ENCODE peak calls at places on chromosomes 1 and 21, in seven cellular contexts. V is cardiac muscle cell; G is AG04450; Q is effector memory CD4-positive, alpha-beta T cell; C is HepG2; D is CD4-positive, alpha-beta T cell; I is tibial artery. P is an unnamed sample.

GRCh38 chr21:42649122-42650032 is 4.0 kb upstream of the PDE9A start:
- DNase-seq in C (no peak), I (no peak), V (no peak), Q (no peak), D (no peak), G (no peak), P (peak)

GRCh38 chr1:172350781-172351180 is 69.7 kb upstream of the C1orf105 start:
- DNase-seq in V (no peak), Q (no peak), C (no peak), D (no peak), I (no peak), G (no peak), P (no peak)

GRCh38 chr1:53377438-53377841 is 49.6 kb upstream of the LRP8 start:
- DNase-seq in G (no peak), Q (no peak), V (peak), I (peak), D (no peak), C (no peak), P (no peak)

GRCh38 chr1:17258116-17258757 is 9.3 kb downstream of the PADI3 start:
- DNase-seq in I (no peak), C (no peak), G (no peak), V (no peak), D (no peak), Q (no peak), P (no peak)

GRCh38 chr1:248834343-248834940 is 3.6 kb upstream of the ZNF672 start:
- DNase-seq in V (no peak), Q (no peak), I (no peak), C (no peak), D (no peak), G (no peak), P (no peak)

GRCh38 chr1:27405074-27405473 is 12.7 kb downstream of the GPR3 start:
- DNase-seq in C (no peak), I (no peak), Q (no peak), G (no peak), V (peak), D (no peak), P (peak)

GRCh38 chr1:67314696-67315095 is 7.0 kb downstream of the IL12RB2 start:
- DNase-seq in C (no peak), V (no peak), D (no peak), Q (no peak), I (no peak), G (no peak), P (no peak)

GRCh38 chr1:154742586-154742985 is 127.5 kb downstream of the KCNN3 start:
- DNase-seq in D (no peak), V (no peak), C (no peak), I (no peak), Q (no peak), G (no peak), P (no peak)

GRCh38 chr1:151113877-151114276 is 32.6 kb downstream of the SEMA6C start:
- DNase-seq in Q (no peak), V (no peak), C (no peak), G (no peak), I (no peak), D (no peak), P (no peak)

GRCh38 chr1:54199151-54199764 is 572 bp downstream of the CYB5RL start:
- DNase-seq in I (no peak), G (no peak), C (peak), V (no peak), D (no peak), Q (no peak), P (no peak)

GRCh38 chr1:169271094-169271493 is 96.5 kb downstream of the NME7 start:
- DNase-seq in Q (no peak), D (no peak), G (no peak), C (no peak), I (no peak), V (no peak), P (no peak)

GRCh38 chr1:26768755-26769154 is 19.0 kb upstream of the PIGV start:
- DNase-seq in C (no peak), Q (no peak), V (no peak), D (no peak), I (no peak), G (no peak), P (no peak)

GRCh38 chr21:45590246-45590725 is 48.0 kb upstream of the SLC19A1 start:
- DNase-seq in G (no peak), Q (peak), I (peak), V (peak), C (no peak), D (peak), P (peak)

GRCh38 chr21:31194510-31195293 is 149.4 kb downstream of the TIAM1 start:
- DNase-seq in G (no peak), C (no peak), D (no peak), V (no peak), Q (no peak), I (no peak), P (no peak)

GRCh38 chr1:11592752-11593151 is 61.5 kb downstream of the FBXO2 start:
- DNase-seq in I (no peak), D (no peak), V (no peak), G (no peak), C (no peak), Q (no peak), P (no peak)

GRCh38 chr1:231376875-231377549 is 38.9 kb downstream of the SPRTN start:
- DNase-seq in D (no peak), I (no peak), Q (no peak), G (no peak), C (no peak), V (no peak), P (no peak)

GRCh38 chr1:28718601-28719331 is 18.0 kb upstream of the YTHDF2 start:
- DNase-seq in V (no peak), Q (no peak), G (peak), D (no peak), C (no peak), I (no peak), P (no peak)

GRCh38 chr1:222394224-222394623 is 153.7 kb downstream of the HHIPL2 start:
- DNase-seq in V (no peak), G (no peak), I (no peak), D (no peak), C (no peak), Q (no peak), P (no peak)

GRCh38 chr1:173056355-173056754 is 5.6 kb upstream of the TNFSF18 start:
- DNase-seq in D (no peak), Q (no peak), G (no peak), I (no peak), V (no peak), C (no peak), P (no peak)

GRCh38 chr1:217472915-217473314 is 158.0 kb downstream of the GPATCH2 start:
- DNase-seq in Q (no peak), D (no peak), G (no peak), V (no peak), C (no peak), I (no peak), P (no peak)

GRCh38 chr1:3173113-3173745 is 104.2 kb downstream of the PRDM16 start:
- DNase-seq in C (no peak), Q (no peak), D (no peak), V (no peak), G (no peak), I (no peak), P (no peak)
- H3K27ac ChIP-seq in C (no peak), Q (no peak), D (no peak), V (peak), G (no peak), I (peak), P (peak)

DNA sequence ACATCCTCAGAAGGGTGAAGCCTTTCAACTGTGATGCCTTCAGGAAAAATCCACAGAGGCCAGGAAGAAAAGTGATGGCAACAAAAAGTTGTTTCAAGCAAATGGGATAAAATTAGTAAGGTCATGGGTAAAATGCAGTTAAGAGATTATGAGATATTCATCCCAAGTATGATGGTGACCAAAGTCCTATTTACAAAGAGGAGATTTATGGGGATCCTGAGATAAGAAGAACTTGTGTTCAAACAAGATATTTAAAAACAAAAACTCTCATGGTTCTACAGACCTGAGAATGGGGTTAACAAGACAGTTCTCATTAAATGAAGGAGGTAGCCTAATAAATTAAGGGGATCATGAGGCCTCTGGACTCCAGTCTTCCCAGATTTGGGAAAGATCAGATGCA is 184.4 kb downstream of the FCRL5 start:
- DNase-seq in C (no peak), Q (no peak), D (no peak), G (no peak), I (no peak), V (no peak), P (no peak)
- H3K27ac ChIP-seq in C (no peak), Q (no peak), D (no peak), G (no peak), I (no peak), V (no peak), P (no peak)

GRCh38 chr1:43370564-43370963 is 2.8 kb upstream of the ELOVL1 start:
- DNase-seq in D (no peak), Q (no peak), C (no peak), V (no peak), I (no peak), G (no peak), P (no peak)

GRCh38 chr1:43373034-43373940 is 5.5 kb upstream of the ELOVL1 start:
- DNase-seq in D (no peak), C (no peak), V (no peak), Q (no peak), G (no peak), I (no peak), P (peak)

GRCh38 chr1:43367904-43368645 is at the start of gene ELOVL1:
- DNase-seq in V (peak), Q (peak), D (peak), I (peak), C (peak), G (peak), P (peak)

GRCh38 chr1:43368646-43369020 is 822 bp upstream of the ELOVL1 start:
- DNase-seq in C (no peak), I (no peak), G (no peak), Q (no peak), D (no peak), V (no peak), P (no peak)

DNA sequence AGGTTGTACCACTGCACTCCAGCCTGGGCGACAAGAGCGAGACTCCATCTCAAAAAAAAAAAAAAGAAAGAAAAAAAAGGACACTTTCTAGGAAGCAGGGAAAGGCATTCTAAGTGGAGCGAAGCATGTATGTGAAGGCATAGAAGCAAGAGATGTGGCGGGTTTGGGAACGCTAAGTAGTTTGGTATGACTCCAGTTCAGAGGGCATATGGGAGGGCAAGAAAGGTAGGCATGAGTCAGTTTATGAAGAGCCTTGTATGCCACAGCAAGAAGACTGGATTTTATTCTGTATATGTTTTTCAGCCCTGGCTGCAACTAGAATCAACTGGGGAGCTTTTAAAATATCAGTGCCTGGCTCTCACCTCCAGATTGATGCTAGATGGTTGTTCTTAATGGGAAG is 4.4 kb upstream of the ELOVL1 start:
- DNase-seq in V (no peak), G (no peak), D (no peak), C (no peak), Q (no peak), I (no peak), P (no peak)
- H3K27ac ChIP-seq in V (no peak), G (peak), D (no peak), C (no peak), Q (no peak), I (no peak), P (peak)

GRCh38 chr1:58768971-58769808 is 14.7 kb downstream of the JUN start:
- DNase-seq in V (peak), C (peak), I (peak), Q (no peak), G (no peak), D (no peak), P (peak)

GRCh38 chr1:58769809-58770345 is 14.0 kb downstream of the JUN start:
- DNase-seq in Q (no peak), C (no peak), I (no peak), G (no peak), V (no peak), D (no peak), P (no peak)

GRCh38 chr1:58774027-58774426 is 9.8 kb downstream of the JUN start:
- DNase-seq in V (no peak), D (no peak), G (no peak), C (no peak), Q (no peak), I (no peak), P (no peak)

GRCh38 chr1:58768332-58768731 is 15.5 kb downstream of the JUN start:
- DNase-seq in V (no peak), C (no peak), Q (no peak), G (no peak), D (no peak), I (no peak), P (no peak)

DNA sequence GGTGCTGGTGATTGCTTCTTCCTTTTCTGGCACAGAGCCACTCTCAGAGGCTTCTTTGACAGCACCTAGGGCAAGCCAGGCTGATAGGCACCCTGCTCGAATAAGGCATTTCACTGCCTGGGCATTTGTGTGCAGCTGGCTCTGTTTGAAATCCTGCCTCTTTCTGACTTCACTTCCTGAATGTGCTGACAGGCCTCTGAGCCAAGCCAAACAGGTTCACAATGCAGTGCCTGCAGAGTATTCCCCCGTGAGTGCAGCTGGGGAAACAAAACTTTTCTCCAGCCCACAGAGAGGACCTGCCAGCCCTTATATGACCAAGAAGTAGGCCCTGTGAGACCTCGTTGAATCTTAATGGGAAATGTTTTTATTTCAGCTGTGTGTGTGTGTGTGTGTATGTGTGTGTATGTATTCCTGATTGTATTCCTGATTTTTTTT is 10.4 kb downstream of the JUN start:
- DNase-seq in C (no peak), I (peak), Q (no peak), V (peak), G (no peak), D (no peak), P (peak)
- H3K27ac ChIP-seq in C (no peak), I (peak), Q (no peak), V (peak), G (peak), D (no peak), P (peak)

GRCh38 chr1:2966940-2967725 is 54.1 kb upstream of the ACTRT2 start:
- DNase-seq in Q (no peak), C (no peak), V (no peak), D (no peak), G (no peak), I (no peak), P (peak)
- H3K27ac ChIP-seq in Q (no peak), C (no peak), V (no peak), D (no peak), G (no peak), I (no peak), P (no peak)

GRCh38 chr1:62064831-62065230 is 129.8 kb upstream of the L1TD1 start:
- DNase-seq in G (no peak), I (no peak), D (no peak), V (no peak), C (no peak), Q (no peak), P (no peak)
- H3K27ac ChIP-seq in G (no peak), I (peak), D (no peak), V (peak), C (no peak), Q (no peak), P (peak)

GRCh38 chr1:18946550-18947381 is 9.7 kb downstream of the IFFO2 start:
- DNase-seq in D (no peak), Q (no peak), V (no peak), C (no peak), I (no peak), G (no peak), P (no peak)
- H3K27ac ChIP-seq in D (peak), Q (peak), V (peak), C (peak), I (peak), G (peak), P (peak)